ENCODE peak calls at places on chromosomes 1 and 21, in six cellular contexts. G is WTC11, X is K562, W is H1, R is GM23338, L is GM12878. M is an unnamed sample.
A peak's percentile ranks its signal among the peaks of the same experiment; 100 is the strongest.

GRCh38 chr1:226736908-226737818 is 1.9 kb downstream of the ITPKB start:
- DNase-seq in X (no peak), L (no peak), G (peak; percentile 59), W (no peak), R (peak; percentile 75), M (no peak)

GRCh38 chr1:26046313-26047031 is 554 bp upstream of the SLC30A2 start:
- DNase-seq in W (no peak), L (no peak), G (peak; percentile 24), X (no peak), R (peak; percentile 30), M (no peak)

GRCh38 chr21:42164064-42164789 is 54.7 kb upstream of the ABCG1 start:
- DNase-seq in R (peak; percentile 58), X (no peak), L (no peak), G (peak; percentile 57), W (peak; percentile 7), M (peak; percentile 24)

GRCh38 chr1:17612831-17613230 is 73.3 kb downstream of the ARHGEF10L start:
- DNase-seq in L (no peak), R (peak; percentile 33), W (no peak), X (no peak), G (no peak), M (no peak)

GRCh38 chr1:89719502-89720306 is 86.8 kb downstream of the LRRC8C start:
- DNase-seq in L (peak; percentile 80), R (no peak), G (no peak), W (no peak), X (no peak), M (no peak)

GRCh38 chr1:166950156-166950555 is 25.2 kb downstream of the ILDR2 start:
- DNase-seq in W (no peak), X (no peak), R (peak; percentile 78), G (peak; percentile 16), L (no peak), M (no peak)

GRCh38 chr1:184775329-184775728 is 20.7 kb upstream of the EDEM3 start:
- DNase-seq in X (no peak), L (no peak), R (no peak), G (no peak), W (no peak), M (no peak)

GRCh38 chr1:213385201-213385600 is 334.2 kb downstream of the RPS6KC1 start:
- DNase-seq in W (no peak), L (no peak), G (no peak), X (no peak), R (no peak), M (no peak)

GRCh38 chr1:160032165-160032827 is 506 bp upstream of the PIGM start:
- DNase-seq in X (peak; percentile 25), W (no peak), L (no peak), R (no peak), G (no peak), M (no peak)

GRCh38 chr1:152479792-152480595 is 30.6 kb upstream of the LCE5A start:
- DNase-seq in R (peak; percentile 83), X (peak; percentile 65), W (no peak), G (peak; percentile 12), L (no peak), M (peak; percentile 32)

GRCh38 chr1:215568287-215568692 is 1.2 kb downstream of the KCTD3 start:
- DNase-seq in X (peak; percentile 72), G (no peak), R (no peak), L (no peak), W (no peak), M (no peak)

GRCh38 chr1:151145158-151146071 is 1.0 kb downstream of the SEMA6C start:
- DNase-seq in G (peak; percentile 48), L (no peak), W (no peak), X (no peak), R (peak; percentile 60), M (no peak)

GRCh38 chr1:2595261-2595811 is 8.8 kb downstream of the PRXL2B start:
- DNase-seq in X (no peak), L (no peak), G (no peak), W (no peak), R (no peak), M (no peak)

GRCh38 chr1:55916480-55916879 is 662.9 kb downstream of the PLPP3 start:
- DNase-seq in X (no peak), W (no peak), R (no peak), G (no peak), L (no peak), M (no peak)

GRCh38 chr1:47432071-47433036 is 5.5 kb upstream of the FOXD2 start:
- DNase-seq in R (peak; percentile 97), X (peak; percentile 73), W (peak; percentile 58), G (peak; percentile 90), L (peak; percentile 34), M (peak; percentile 39)

GRCh38 chr1:202133016-202133415 is 10.3 kb downstream of the GPR37L1 start:
- DNase-seq in R (no peak), G (no peak), W (no peak), X (no peak), L (no peak), M (no peak)

GRCh38 chr1:48107516-48107915 is 110.3 kb upstream of the TRABD2B start:
- DNase-seq in R (no peak), X (no peak), G (no peak), W (no peak), L (no peak), M (no peak)

GRCh38 chr21:24994717-24995116 is 612.6 kb downstream of the MRPL39 start:
- DNase-seq in G (no peak), L (no peak), W (no peak), R (no peak), X (no peak), M (no peak)

GRCh38 chr21:15121655-15122120 is 56.9 kb upstream of the NRIP1 start:
- DNase-seq in X (no peak), W (no peak), R (peak; percentile 29), G (no peak), L (no peak), M (peak; percentile 79)

GRCh38 chr1:234893359-234893724 is 235.3 kb downstream of the TOMM20 start:
- DNase-seq in L (no peak), W (no peak), X (no peak), G (no peak), R (no peak), M (no peak)

GRCh38 chr1:197919523-197920301 is 2.5 kb downstream of the LHX9 start:
- DNase-seq in X (no peak), R (peak; percentile 56), G (no peak), W (no peak), L (no peak), M (no peak)

GRCh38 chr1:113605099-113605498 is 154.2 kb downstream of the PHTF1 start:
- DNase-seq in X (no peak), R (no peak), G (no peak), L (no peak), W (no peak), M (no peak)

GRCh38 chr21:42489991-42490390 is 6.0 kb downstream of the RSPH1 start:
- DNase-seq in W (no peak), L (no peak), R (no peak), G (no peak), X (no peak), M (no peak)

GRCh38 chr1:180194546-180195207 is 35.4 kb upstream of the LHX4 start:
- DNase-seq in L (no peak), X (peak; percentile 64), G (no peak), W (no peak), R (no peak), M (no peak)

GRCh38 chr1:205056956-205057568 is 14.1 kb downstream of the CNTN2 start:
- DNase-seq in R (no peak), X (no peak), L (no peak), W (no peak), G (no peak), M (no peak)

GRCh38 chr1:157241185-157241538 is 103.0 kb upstream of the ETV3 start:
- DNase-seq in W (peak; percentile 5), X (no peak), L (no peak), R (peak; percentile 36), G (no peak), M (no peak)

GRCh38 chr21:45971487-45972352 is 9.8 kb upstream of the COL6A1 start:
- DNase-seq in X (no peak), G (no peak), R (peak; percentile 32), W (no peak), L (no peak), M (no peak)

GRCh38 chr1:230368363-230368762 is 57.8 kb downstream of the PGBD5 start:
- DNase-seq in G (no peak), X (no peak), R (no peak), W (no peak), L (no peak), M (no peak)

GRCh38 chr1:165257969-165258459 is 98.5 kb downstream of the LMX1A start:
- DNase-seq in W (peak; percentile 61), R (peak; percentile 88), G (peak; percentile 87), L (peak; percentile 9), X (peak; percentile 76), M (peak; percentile 60)

DNA sequence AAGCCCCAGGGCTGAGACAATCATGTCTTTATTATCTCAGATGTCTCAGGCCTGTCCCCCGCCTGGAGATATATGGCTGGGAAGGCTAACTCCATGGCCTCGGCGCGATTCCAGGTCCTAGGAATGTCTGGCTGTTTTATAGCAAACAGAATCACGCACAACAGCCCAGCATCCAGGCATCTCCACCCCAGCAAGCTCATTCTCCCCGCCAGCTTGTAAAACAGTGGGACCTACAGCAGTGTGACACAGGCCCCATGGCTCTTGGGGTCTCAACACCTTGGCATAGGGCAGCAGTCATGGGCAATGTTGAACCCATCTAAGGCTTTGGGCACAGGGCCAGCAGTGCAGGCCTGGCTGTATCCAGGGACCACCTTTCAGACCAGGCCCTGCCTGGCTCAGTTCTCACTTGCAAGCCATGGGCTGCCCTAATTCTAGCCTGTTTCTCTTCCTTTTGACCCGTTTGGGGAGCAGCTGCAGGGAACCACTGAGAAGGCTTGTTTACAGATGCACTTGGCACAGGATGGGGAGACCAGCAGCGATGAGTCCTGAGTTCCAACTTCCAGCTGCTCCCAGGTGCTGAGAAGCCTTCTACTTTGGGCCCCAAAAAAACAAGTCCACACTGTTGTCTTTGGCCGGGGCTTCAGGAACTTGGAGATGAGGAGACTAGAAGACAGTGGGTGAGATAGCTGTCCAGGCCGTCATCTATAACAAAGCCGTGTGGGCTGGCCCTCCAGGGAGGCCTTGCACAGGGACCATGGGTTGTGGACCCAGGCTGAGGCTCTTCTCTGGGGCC is 34.4 kb downstream of the WNT4 start:
- DNase-seq in G (no peak), R (no peak), W (no peak), L (no peak), X (no peak), M (no peak)
- TF ChIP-seq CREB1 in G (no peak), R (no peak), W (no peak), L (no peak), X (no peak), M (no peak)

DNA sequence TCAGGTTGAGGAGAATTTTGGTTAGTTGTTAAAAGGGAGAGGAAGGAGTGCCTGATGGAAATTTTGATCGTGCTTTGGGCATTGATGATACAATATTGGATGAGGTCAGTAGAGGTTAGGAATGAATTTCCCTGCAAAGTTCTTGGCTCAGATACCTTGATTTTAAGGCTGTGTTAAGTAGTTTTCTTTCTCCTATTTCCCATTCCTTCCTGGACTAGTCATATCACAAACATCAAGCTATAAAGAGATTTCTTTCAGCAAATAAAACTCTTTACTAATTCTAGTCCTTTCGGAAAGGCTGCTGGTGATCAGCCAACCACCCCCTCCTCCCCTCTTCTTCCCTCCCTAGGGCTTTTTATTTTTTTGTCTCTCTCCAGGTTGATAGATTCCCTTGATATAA is 100.0 kb upstream of the PLXNA2 start:
- DNase-seq in L (no peak), X (no peak), G (no peak), W (no peak), R (no peak), M (no peak)
- TF ChIP-seq CREB1 in L (no peak), X (no peak), G (no peak), W (no peak), R (no peak), M (no peak)

GRCh38 chr1:109198043-109198695 is 15.5 kb upstream of the SARS1 start:
- DNase-seq in L (no peak), W (no peak), R (no peak), X (peak; percentile 92), G (no peak), M (no peak)
- TF ChIP-seq CREB1 in L (no peak), W (no peak), R (no peak), X (no peak), G (no peak), M (no peak)

GRCh38 chr1:6491480-6491962 is at the start of gene PLEKHG5:
- DNase-seq in W (peak; percentile 59), X (no peak), R (no peak), G (no peak), L (no peak), M (peak; percentile 59)
- TF ChIP-seq CREB1 in W (no peak), X (no peak), R (no peak), G (no peak), L (no peak), M (no peak)

M was measured in HepG2.